ENCODE peak calls at places on chromosomes 1 and 21, in eight cellular contexts. M is fibroblast of lung, J is ovary, P is endodermal cell, R is cardiac muscle cell, T is heart right ventricle, S is foreskin keratinocyte, F is pancreas. B is an unnamed sample.
A peak's percentile ranks its signal among the peaks of the same experiment; 100 is the strongest.

GRCh38 chr1:92134331-92134730 is 54.2 kb downstream of the BTBD8 start:
- DNase-seq in J (no peak), F (no peak), P (no peak), M (no peak), S (no peak), R (no peak), T (no peak), B (no peak)

GRCh38 chr1:51690285-51690961 is 73.5 kb downstream of the OSBPL9 start:
- DNase-seq in T (no peak), S (no peak), F (no peak), J (no peak), P (no peak), R (no peak), M (peak; percentile 87), B (no peak)

GRCh38 chr1:8458607-8459006 is 140.7 kb downstream of the SLC45A1 start:
- DNase-seq in P (no peak), S (no peak), R (no peak), T (no peak), F (no peak), J (no peak), M (no peak), B (no peak)

GRCh38 chr1:19661721-19662228 is 2.9 kb upstream of the HTR6 start:
- DNase-seq in M (peak; percentile 26), F (no peak), P (no peak), J (peak; percentile 47), S (no peak), T (no peak), R (peak; percentile 52), B (no peak)

GRCh38 chr1:224747578-224747977 is 131.5 kb downstream of the CNIH3 start:
- DNase-seq in M (peak; percentile 76), F (no peak), R (no peak), P (no peak), S (no peak), T (no peak), J (no peak), B (no peak)

GRCh38 chr1:183012301-183012994 is 10.8 kb upstream of the LAMC1 start:
- DNase-seq in F (no peak), M (no peak), S (no peak), P (no peak), J (no peak), T (no peak), R (no peak), B (no peak)

GRCh38 chr21:41659791-41660560 is 106.9 kb downstream of the RIPK4 start:
- DNase-seq in P (no peak), S (no peak), R (no peak), M (peak; percentile 27), J (no peak), F (no peak), T (no peak), B (no peak)

GRCh38 chr21:46482225-46482845 is 23.6 kb downstream of the DIP2A start:
- DNase-seq in R (no peak), M (no peak), P (no peak), T (no peak), F (no peak), J (no peak), S (no peak), B (no peak)

GRCh38 chr1:33343539-33343938 is 22.6 kb upstream of the A3GALT2 start:
- DNase-seq in F (no peak), M (peak; percentile 69), J (no peak), P (no peak), T (no peak), R (no peak), S (no peak), B (no peak)

GRCh38 chr1:22827666-22828065 is 117.0 kb downstream of the EPHB2 start:
- DNase-seq in F (peak; percentile 44), P (peak; percentile 69), M (no peak), T (peak; percentile 35), S (no peak), J (no peak), R (peak; percentile 78), B (no peak)

GRCh38 chr21:37364722-37365121 is 1.9 kb upstream of the DYRK1A start:
- DNase-seq in F (no peak), R (no peak), M (no peak), S (no peak), P (no peak), J (no peak), T (no peak), B (no peak)

GRCh38 chr21:34075760-34076159 is 2.4 kb downstream of the MRPS6 start:
- DNase-seq in R (no peak), T (no peak), F (no peak), P (no peak), M (no peak), S (no peak), J (no peak), B (no peak)

GRCh38 chr1:116674761-116675160 is 7.2 kb upstream of the IGSF3 start:
- DNase-seq in F (no peak), P (no peak), M (no peak), S (peak; percentile 63), J (no peak), R (no peak), T (no peak), B (no peak)

GRCh38 chr1:98179159-98179558 is 258.3 kb upstream of the DPYD start:
- DNase-seq in S (no peak), R (no peak), M (no peak), J (no peak), P (no peak), F (no peak), T (no peak), B (no peak)

GRCh38 chr1:116667577-116668105 is at the start of gene IGSF3:
- DNase-seq in R (peak; percentile 89), M (peak; percentile 47), F (peak; percentile 85), P (peak; percentile 93), S (no peak), J (peak; percentile 27), T (peak; percentile 65), B (no peak)

GRCh38 chr1:31798433-31799195 is 17.2 kb downstream of the SPOCD1 start:
- DNase-seq in S (peak; percentile 65), F (peak; percentile 42), R (no peak), T (no peak), M (peak; percentile 92), J (no peak), P (no peak), B (peak; percentile 61)

GRCh38 chr1:35188578-35189392 is 4.2 kb downstream of the SFPQ start:
- DNase-seq in P (no peak), S (no peak), R (no peak), J (no peak), M (no peak), F (no peak), T (no peak), B (no peak)

GRCh38 chr1:39672551-39672947 is 642 bp upstream of the NT5C1A start:
- DNase-seq in F (no peak), J (no peak), S (no peak), M (no peak), P (peak; percentile 83), T (no peak), R (peak; percentile 26), B (no peak)

GRCh38 chr1:4585216-4585615 is 69.2 kb upstream of the AJAP1 start:
- DNase-seq in R (no peak), M (no peak), P (peak; percentile 91), T (peak; percentile 10), S (no peak), F (peak; percentile 77), J (no peak), B (no peak)

DNA sequence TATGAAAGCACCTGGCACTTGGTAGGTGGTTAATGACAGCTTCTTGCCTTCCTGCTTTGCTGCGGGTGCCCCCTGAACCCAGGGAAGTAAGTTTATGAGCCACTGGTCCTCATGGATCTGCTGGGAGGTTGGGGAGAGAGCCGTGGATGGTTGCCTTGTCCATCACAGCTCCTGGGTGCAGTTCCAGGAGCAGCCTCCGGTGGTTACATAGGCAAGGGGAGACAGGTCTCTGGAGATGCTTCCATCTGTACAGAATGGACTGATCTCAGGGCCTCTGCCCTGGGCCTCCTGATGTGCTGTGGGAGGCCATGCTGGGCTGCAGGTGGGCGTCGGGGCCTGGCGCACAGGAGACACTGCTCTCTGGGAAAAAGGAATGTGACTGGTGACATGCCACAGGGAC is 31.6 kb upstream of the ARHGEF10L start:
- DNase-seq in F (no peak), T (no peak), P (peak; percentile 78), S (no peak), M (no peak), J (no peak), R (no peak), B (no peak)
- TF ChIP-seq CTCF in F (no peak), T (no peak), P (peak; percentile 61), S (peak; percentile 38), M (peak; percentile 15), J (no peak), R (peak; percentile 11), B (no peak)

DNA sequence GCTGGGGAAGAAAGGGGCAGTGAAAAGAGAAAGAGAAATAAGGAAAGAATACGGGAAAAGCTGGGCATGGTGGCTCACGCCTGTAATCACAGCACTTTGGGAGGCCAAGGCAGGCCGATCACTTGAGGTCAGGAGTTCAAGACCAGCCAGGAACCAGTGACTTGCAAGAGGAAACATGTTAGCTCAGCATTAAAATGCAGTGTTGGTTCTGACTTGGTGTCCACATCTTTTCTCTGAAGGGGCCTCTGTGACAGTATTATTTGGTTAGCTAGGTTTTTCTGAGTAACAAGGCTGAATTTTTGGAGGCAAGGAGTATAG is 26.8 kb downstream of the IER5 start:
- DNase-seq in R (no peak), S (no peak), M (no peak), T (no peak), P (no peak), J (no peak), F (no peak), B (no peak)
- H3K4me1 ChIP-seq in R (peaks cover 10% of the 10 kb centered on the region), S (peaks cover 36% of the 10 kb centered on the region), M (peaks cover 27% of the 10 kb centered on the region), T (peaks cover 38% of the 10 kb centered on the region), P (peaks cover 29% of the 10 kb centered on the region), J (no peaks in the 10 kb centered on the region), F (peaks cover 14% of the 10 kb centered on the region), B (peaks cover 38% of the 10 kb centered on the region)

DNA sequence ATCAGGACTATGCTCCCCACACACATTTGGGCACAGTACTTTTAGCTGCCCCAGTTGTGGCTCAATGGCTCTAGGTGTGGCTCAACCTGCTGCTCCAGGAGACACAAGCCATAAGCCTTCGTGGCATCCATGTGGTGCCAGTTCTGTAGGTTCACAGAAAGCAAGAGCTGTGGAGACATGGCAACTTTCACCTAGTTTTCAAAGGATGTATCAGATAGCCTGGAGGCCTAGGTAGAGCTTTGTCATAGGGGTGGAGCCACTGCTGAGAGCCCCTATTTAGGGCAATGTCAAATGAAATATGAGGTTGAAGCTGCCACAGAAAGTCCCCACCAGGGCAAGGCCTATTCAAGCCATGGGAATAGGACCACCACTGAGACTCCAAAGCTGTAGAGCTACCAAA is 210.5 kb downstream of the LMO4 start:
- DNase-seq in M (no peak), F (no peak), R (no peak), T (no peak), S (no peak), P (no peak), J (no peak), B (no peak)
- TF ChIP-seq CTCF in M (no peak), F (no peak), R (no peak), T (no peak), S (no peak), P (no peak), J (no peak), B (no peak)

DNA sequence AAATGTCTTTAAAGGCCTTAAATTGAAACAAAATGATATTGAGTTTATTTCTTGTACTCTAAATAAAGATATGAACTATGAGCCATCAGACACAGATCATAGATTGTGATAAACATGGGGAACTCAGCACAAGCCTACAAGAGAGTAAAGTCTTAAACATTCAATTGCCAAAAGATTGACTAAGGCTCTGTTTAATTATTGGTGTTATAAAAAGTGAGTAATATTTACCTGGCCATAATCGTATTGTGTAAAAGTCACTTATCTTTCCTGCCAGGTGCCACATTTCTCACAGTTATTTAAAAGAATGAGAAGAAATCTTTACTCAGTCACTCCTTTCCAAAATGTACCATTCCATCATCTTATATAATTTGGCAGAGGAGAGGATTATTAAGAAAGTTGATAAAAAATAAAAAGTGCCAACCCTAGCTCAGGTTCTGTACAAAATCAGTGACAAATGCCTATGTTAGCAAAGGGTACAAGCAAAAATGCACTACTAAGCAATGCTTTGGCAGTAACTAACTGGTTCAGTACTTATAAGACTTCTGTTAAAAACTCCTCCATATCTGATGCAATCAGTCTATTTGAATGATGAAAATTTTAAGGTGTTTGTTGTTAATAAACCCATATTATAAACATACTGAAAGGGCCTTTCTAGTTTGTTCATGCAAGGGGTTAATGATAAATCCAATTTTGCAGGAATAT is 5.8 kb upstream of the NR5A2 start:
- DNase-seq in P (no peak), J (no peak), M (no peak), S (no peak), R (no peak), T (no peak), F (no peak), B (no peak)
- H3K4me1 ChIP-seq in P (no peaks in the 10 kb centered on the region), J (no peaks in the 10 kb centered on the region), M (no peaks in the 10 kb centered on the region), S (no peaks in the 10 kb centered on the region), R (no peaks in the 10 kb centered on the region), T (no peaks in the 10 kb centered on the region), F (peaks cover 32% of the 10 kb centered on the region), B (no peaks in the 10 kb centered on the region)